ENCODE peak calls at places on chromosomes 16 and 17, in nine cellular contexts. One of them, this sample, is unnamed.
A peak's percentile ranks its signal among the peaks of the same experiment; 100 is the strongest.

GRCh38 chr16:73057369-73058210 is 9.7 kb upstream of the ZFHX3 start:
- DNase-seq in GM23338: peak; percentile 58
- DNase-seq in AG09319: no peak
- DNase-seq in astrocyte of the spinal cord: no peak
- DNase-seq in BJ: no peak
- DNase-seq in ovary: peak; percentile 66
- DNase-seq in nephron progenitor cell: peak; percentile 62
- DNase-seq in keratinocyte: no peak
- DNase-seq in omental fat pad: no peak
- DNase-seq in this sample: no peak

GRCh38 chr16:11250091-11250785 is 5.8 kb downstream of the SOCS1 start:
- DNase-seq in ovary: no peak
- DNase-seq in AG09319: no peak
- DNase-seq in GM23338: peak; percentile 73
- DNase-seq in omental fat pad: no peak
- DNase-seq in nephron progenitor cell: peak; percentile 38
- DNase-seq in keratinocyte: no peak
- DNase-seq in astrocyte of the spinal cord: peak; percentile 9
- DNase-seq in BJ: no peak
- DNase-seq in this sample: peak; percentile 55

GRCh38 chr16:20773679-20774078 is 9.9 kb downstream of the ACSM3 start:
- DNase-seq in ovary: no peak
- DNase-seq in AG09319: no peak
- DNase-seq in omental fat pad: no peak
- DNase-seq in astrocyte of the spinal cord: no peak
- DNase-seq in nephron progenitor cell: no peak
- DNase-seq in GM23338: no peak
- DNase-seq in keratinocyte: no peak
- DNase-seq in BJ: no peak
- DNase-seq in this sample: no peak

GRCh38 chr17:80268427-80268826 is 7.8 kb downstream of the RNF213 start:
- DNase-seq in omental fat pad: no peak
- DNase-seq in nephron progenitor cell: no peak
- DNase-seq in ovary: no peak
- DNase-seq in astrocyte of the spinal cord: no peak
- DNase-seq in keratinocyte: no peak
- DNase-seq in AG09319: no peak
- DNase-seq in GM23338: no peak
- DNase-seq in BJ: no peak
- DNase-seq in this sample: no peak

GRCh38 chr16:29701214-29701555 is 22.2 kb downstream of the QPRT start:
- DNase-seq in keratinocyte: no peak
- DNase-seq in nephron progenitor cell: no peak
- DNase-seq in GM23338: no peak
- DNase-seq in astrocyte of the spinal cord: no peak
- DNase-seq in AG09319: no peak
- DNase-seq in omental fat pad: no peak
- DNase-seq in ovary: no peak
- DNase-seq in BJ: no peak
- DNase-seq in this sample: no peak

GRCh38 chr17:32910769-32911168 is 17.2 kb upstream of the TMEM98 start:
- DNase-seq in astrocyte of the spinal cord: no peak
- DNase-seq in keratinocyte: no peak
- DNase-seq in omental fat pad: no peak
- DNase-seq in nephron progenitor cell: no peak
- DNase-seq in GM23338: no peak
- DNase-seq in ovary: no peak
- DNase-seq in AG09319: no peak
- DNase-seq in BJ: no peak
- DNase-seq in this sample: no peak

GRCh38 chr17:38604479-38605229 is 1.1 kb downstream of the SRCIN1 start:
- DNase-seq in omental fat pad: no peak
- DNase-seq in ovary: no peak
- DNase-seq in AG09319: no peak
- DNase-seq in GM23338: peak; percentile 82
- DNase-seq in astrocyte of the spinal cord: no peak
- DNase-seq in BJ: no peak
- DNase-seq in keratinocyte: no peak
- DNase-seq in nephron progenitor cell: peak; percentile 58
- DNase-seq in this sample: no peak

GRCh38 chr16:71628810-71629209 is 2.8 kb downstream of the MARVELD3 start:
- DNase-seq in nephron progenitor cell: no peak
- DNase-seq in AG09319: no peak
- DNase-seq in omental fat pad: no peak
- DNase-seq in keratinocyte: peak; percentile 45
- DNase-seq in ovary: no peak
- DNase-seq in astrocyte of the spinal cord: peak; percentile 87
- DNase-seq in GM23338: no peak
- DNase-seq in BJ: no peak
- DNase-seq in this sample: no peak

GRCh38 chr16:10386517-10387377 is 886 bp downstream of the ATF7IP2 start:
- DNase-seq in ovary: no peak
- DNase-seq in AG09319: no peak
- DNase-seq in BJ: no peak
- DNase-seq in keratinocyte: no peak
- DNase-seq in omental fat pad: no peak
- DNase-seq in nephron progenitor cell: no peak
- DNase-seq in GM23338: no peak
- DNase-seq in astrocyte of the spinal cord: peak; percentile 35
- DNase-seq in this sample: no peak

GRCh38 chr17:5757306-5757907 is 173.1 kb upstream of the NLRP1 start:
- DNase-seq in omental fat pad: no peak
- DNase-seq in nephron progenitor cell: no peak
- DNase-seq in BJ: no peak
- DNase-seq in AG09319: no peak
- DNase-seq in ovary: no peak
- DNase-seq in astrocyte of the spinal cord: no peak
- DNase-seq in GM23338: no peak
- DNase-seq in keratinocyte: no peak
- DNase-seq in this sample: no peak

GRCh38 chr17:67186782-67187181 is 58.2 kb downstream of the HELZ start:
- DNase-seq in ovary: no peak
- DNase-seq in AG09319: no peak
- DNase-seq in GM23338: no peak
- DNase-seq in BJ: no peak
- DNase-seq in keratinocyte: no peak
- DNase-seq in nephron progenitor cell: no peak
- DNase-seq in astrocyte of the spinal cord: no peak
- DNase-seq in omental fat pad: no peak
- DNase-seq in this sample: no peak

GRCh38 chr16:47664653-47665325 is 203.7 kb downstream of the PHKB start:
- DNase-seq in keratinocyte: no peak
- DNase-seq in nephron progenitor cell: no peak
- DNase-seq in AG09319: peak; percentile 12
- DNase-seq in astrocyte of the spinal cord: peak; percentile 14
- DNase-seq in omental fat pad: no peak
- DNase-seq in GM23338: no peak
- DNase-seq in BJ: peak; percentile 2
- DNase-seq in ovary: no peak
- DNase-seq in this sample: no peak

GRCh38 chr16:85245307-85246172 is 133.3 kb upstream of the CIBAR2 start:
- DNase-seq in GM23338: peak; percentile 82
- DNase-seq in keratinocyte: no peak
- DNase-seq in AG09319: peak; percentile 61
- DNase-seq in nephron progenitor cell: peak; percentile 74
- DNase-seq in omental fat pad: no peak
- DNase-seq in BJ: no peak
- DNase-seq in ovary: peak; percentile 83
- DNase-seq in astrocyte of the spinal cord: peak; percentile 61
- DNase-seq in this sample: peak; percentile 50

GRCh38 chr17:37494401-37494831 is 4.7 kb downstream of the DUSP14 start:
- DNase-seq in GM23338: no peak
- DNase-seq in BJ: no peak
- DNase-seq in ovary: no peak
- DNase-seq in omental fat pad: no peak
- DNase-seq in AG09319: no peak
- DNase-seq in nephron progenitor cell: no peak
- DNase-seq in astrocyte of the spinal cord: no peak
- DNase-seq in keratinocyte: no peak
- DNase-seq in this sample: no peak

DNA sequence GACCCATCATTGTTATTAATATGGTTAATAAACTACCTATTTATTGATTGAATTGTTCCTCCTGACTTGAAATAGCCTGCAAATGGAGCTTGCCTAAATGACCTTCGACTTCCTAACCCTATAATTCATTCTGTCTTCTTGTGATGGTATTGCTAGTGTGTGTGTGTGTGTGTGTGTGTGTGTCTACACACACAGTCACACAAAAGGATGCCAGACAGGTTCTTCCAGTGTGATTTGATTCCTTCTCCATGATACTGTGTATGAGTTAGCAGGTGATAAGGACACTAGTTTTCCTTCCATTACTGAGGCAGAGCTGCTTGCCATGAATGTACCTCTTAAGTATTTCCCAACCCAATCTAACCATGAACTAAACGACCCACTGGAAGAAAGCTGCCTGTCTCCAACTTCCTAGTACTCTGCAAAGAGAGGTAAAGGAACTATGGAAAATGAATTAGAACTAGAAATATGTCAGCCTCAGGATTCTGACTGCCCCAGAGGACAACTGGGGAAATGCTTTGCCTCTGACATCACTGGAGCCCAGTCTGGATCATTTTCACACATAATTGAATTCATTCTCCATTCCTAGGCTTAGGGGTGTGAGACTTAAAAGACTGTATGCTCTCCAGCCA is 3.5 kb upstream of the CDC6 start:
- DNase-seq in AG09319: peak; percentile 49
- DNase-seq in omental fat pad: no peak
- DNase-seq in nephron progenitor cell: no peak
- DNase-seq in astrocyte of the spinal cord: peak; percentile 90
- DNase-seq in BJ: peak; percentile 70
- DNase-seq in keratinocyte: peak; percentile 66
- DNase-seq in ovary: no peak
- DNase-seq in GM23338: no peak
- DNase-seq in this sample: no peak
- TF ChIP-seq CTCF in AG09319: peak; percentile 21
- TF ChIP-seq CTCF in omental fat pad: no peak
- TF ChIP-seq CTCF in nephron progenitor cell: no peak
- TF ChIP-seq CTCF in astrocyte of the spinal cord: peak; percentile 42
- TF ChIP-seq CTCF in BJ: peak; percentile 45
- TF ChIP-seq CTCF in keratinocyte: peak; percentile 55
- TF ChIP-seq CTCF in ovary: no peak
- TF ChIP-seq CTCF in GM23338: no peak
- TF ChIP-seq CTCF in this sample: peak; percentile 47

GRCh38 chr17:1644493-1645206 is 882 bp downstream of the SCARF1 start:
- DNase-seq in keratinocyte: no peak
- DNase-seq in astrocyte of the spinal cord: peak; percentile 30
- DNase-seq in BJ: no peak
- DNase-seq in ovary: no peak
- DNase-seq in omental fat pad: no peak
- DNase-seq in nephron progenitor cell: no peak
- DNase-seq in GM23338: no peak
- DNase-seq in AG09319: no peak
- DNase-seq in this sample: no peak

GRCh38 chr17:1643999-1644492 is 1.5 kb downstream of the SCARF1 start:
- DNase-seq in AG09319: no peak
- DNase-seq in astrocyte of the spinal cord: no peak
- DNase-seq in nephron progenitor cell: peak; percentile 9
- DNase-seq in keratinocyte: no peak
- DNase-seq in GM23338: no peak
- DNase-seq in omental fat pad: no peak
- DNase-seq in ovary: no peak
- DNase-seq in BJ: no peak
- DNase-seq in this sample: no peak

GRCh38 chr17:1645207-1646171 is at the start of gene SCARF1:
- DNase-seq in ovary: no peak
- DNase-seq in GM23338: no peak
- DNase-seq in astrocyte of the spinal cord: no peak
- DNase-seq in AG09319: no peak
- DNase-seq in omental fat pad: no peak
- DNase-seq in nephron progenitor cell: peak; percentile 23
- DNase-seq in BJ: no peak
- DNase-seq in keratinocyte: no peak
- DNase-seq in this sample: no peak

GRCh38 chr17:1641065-1641403 is 4.5 kb downstream of the SCARF1 start:
- DNase-seq in astrocyte of the spinal cord: no peak
- DNase-seq in BJ: no peak
- DNase-seq in AG09319: no peak
- DNase-seq in GM23338: no peak
- DNase-seq in ovary: no peak
- DNase-seq in keratinocyte: no peak
- DNase-seq in omental fat pad: no peak
- DNase-seq in nephron progenitor cell: no peak
- DNase-seq in this sample: no peak

DNA sequence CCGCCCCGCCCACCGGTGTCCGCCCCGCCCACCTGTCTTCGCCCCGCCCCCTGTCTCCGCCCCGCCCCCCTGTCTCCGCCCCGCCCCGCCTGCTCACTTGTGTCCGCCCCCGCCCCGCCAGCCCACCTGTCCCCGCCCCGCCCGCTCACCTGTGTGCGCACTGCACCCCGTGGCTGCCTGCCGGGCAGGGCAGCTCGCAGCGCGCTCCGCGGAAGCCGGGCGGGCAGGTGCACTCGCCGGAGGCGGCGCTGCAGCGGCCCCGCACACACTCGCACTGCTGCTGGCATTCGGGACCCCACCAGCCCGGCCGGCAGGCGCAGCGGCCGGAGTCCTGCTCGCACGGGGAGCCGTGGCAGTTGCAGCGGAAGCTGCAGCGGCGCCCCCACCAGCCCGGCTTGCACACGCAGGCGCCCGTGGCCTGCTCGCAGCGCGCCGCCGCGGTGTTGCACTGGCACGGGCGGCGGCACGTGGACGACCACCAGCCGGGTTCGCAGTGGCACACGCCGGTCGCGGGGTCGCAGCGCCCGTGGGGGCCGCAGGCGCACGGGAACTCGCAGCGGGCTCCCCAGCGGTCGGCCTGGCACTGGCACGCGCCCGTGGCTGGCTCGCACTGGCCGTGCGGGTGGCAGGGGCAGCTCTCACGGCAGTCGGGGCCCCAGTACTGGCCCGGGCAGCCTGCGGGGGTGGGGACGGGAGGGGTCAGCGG is 2.1 kb downstream of the SCARF1 start:
- DNase-seq in GM23338: peak; percentile 96
- DNase-seq in astrocyte of the spinal cord: no peak
- DNase-seq in BJ: no peak
- DNase-seq in omental fat pad: no peak
- DNase-seq in nephron progenitor cell: peak; percentile 69
- DNase-seq in AG09319: no peak
- DNase-seq in ovary: peak; percentile 68
- DNase-seq in keratinocyte: no peak
- DNase-seq in this sample: no peak
- TF ChIP-seq CTCF in GM23338: peak; percentile 50
- TF ChIP-seq CTCF in astrocyte of the spinal cord: peak; percentile 26
- TF ChIP-seq CTCF in BJ: no peak
- TF ChIP-seq CTCF in omental fat pad: no peak
- TF ChIP-seq CTCF in nephron progenitor cell: no peak
- TF ChIP-seq CTCF in AG09319: no peak
- TF ChIP-seq CTCF in ovary: no peak
- TF ChIP-seq CTCF in keratinocyte: no peak
- TF ChIP-seq CTCF in this sample: peak; percentile 15

GRCh38 chr17:14300628-14301278 is at the start of gene HS3ST3B1:
- DNase-seq in GM23338: peak; percentile 100
- DNase-seq in omental fat pad: peak; percentile 92
- DNase-seq in ovary: peak; percentile 99
- DNase-seq in astrocyte of the spinal cord: peak; percentile 100
- DNase-seq in keratinocyte: peak; percentile 90
- DNase-seq in BJ: peak; percentile 98
- DNase-seq in nephron progenitor cell: peak; percentile 100
- DNase-seq in AG09319: peak; percentile 100
- DNase-seq in this sample: peak; percentile 100
- TF ChIP-seq CTCF in GM23338: no peak
- TF ChIP-seq CTCF in omental fat pad: no peak
- TF ChIP-seq CTCF in ovary: no peak
- TF ChIP-seq CTCF in astrocyte of the spinal cord: no peak
- TF ChIP-seq CTCF in keratinocyte: no peak
- TF ChIP-seq CTCF in BJ: peak; percentile 22
- TF ChIP-seq CTCF in nephron progenitor cell: no peak
- TF ChIP-seq CTCF in AG09319: no peak
- TF ChIP-seq CTCF in this sample: no peak

GRCh38 chr16:87190288-87191240 is 126.6 kb downstream of the C16orf95 start:
- DNase-seq in keratinocyte: no peak
- DNase-seq in GM23338: peak; percentile 48
- DNase-seq in ovary: no peak
- DNase-seq in BJ: no peak
- DNase-seq in astrocyte of the spinal cord: no peak
- DNase-seq in omental fat pad: no peak
- DNase-seq in nephron progenitor cell: no peak
- DNase-seq in AG09319: no peak
- DNase-seq in this sample: no peak
- TF ChIP-seq CTCF in keratinocyte: peak; percentile 15
- TF ChIP-seq CTCF in GM23338: peak; percentile 58
- TF ChIP-seq CTCF in ovary: no peak
- TF ChIP-seq CTCF in BJ: no peak
- TF ChIP-seq CTCF in astrocyte of the spinal cord: peak; percentile 38
- TF ChIP-seq CTCF in omental fat pad: no peak
- TF ChIP-seq CTCF in nephron progenitor cell: no peak
- TF ChIP-seq CTCF in AG09319: no peak
- TF ChIP-seq CTCF in this sample: peak; percentile 32